ENCODE peak calls at places on chromosomes 2 and 18, in seven cellular contexts. M is colonic mucosa; B is Caco-2; W is left ventricle myocardium inferior; E is naive thymus-derived CD4-positive, alpha-beta T cell; R is fibroblast of lung; L is CD8-positive, alpha-beta T cell. F is an unnamed sample.
A peak's percentile ranks its signal among the peaks of the same experiment; 100 is the strongest.

GRCh38 chr2:100283724-100284501 is 38.4 kb downstream of the LONRF2 start:
- DNase-seq in B (no peak), M (no peak), E (no peak), R (peak; percentile 75), W (no peak), L (no peak), F (no peak)

GRCh38 chr2:195559431-195559914 is 97.6 kb upstream of the SLC39A10 start:
- DNase-seq in W (no peak), B (no peak), E (peak; percentile 91), L (peak; percentile 73), R (peak; percentile 98), M (peak; percentile 46), F (no peak)

GRCh38 chr18:7908686-7909299 is 341.7 kb downstream of the PTPRM start:
- DNase-seq in R (no peak), M (no peak), L (no peak), W (no peak), B (no peak), E (no peak), F (no peak)

GRCh38 chr2:187013058-187013457 is 164.1 kb upstream of the ZSWIM2 start:
- DNase-seq in M (no peak), R (no peak), W (no peak), E (no peak), L (no peak), B (no peak), F (no peak)

GRCh38 chr2:101121174-101121573 is 30.0 kb downstream of the TBC1D8 start:
- DNase-seq in R (no peak), M (peak; percentile 58), E (no peak), B (no peak), W (no peak), L (no peak), F (peak; percentile 88)

GRCh38 chr2:127072970-127073369 is 34.0 kb downstream of the BIN1 start:
- DNase-seq in E (no peak), M (no peak), R (no peak), L (no peak), W (no peak), B (no peak), F (no peak)

GRCh38 chr18:37270666-37271052 is 294.9 kb downstream of the CELF4 start:
- DNase-seq in W (no peak), B (no peak), E (no peak), R (no peak), L (no peak), M (no peak), F (no peak)

GRCh38 chr2:102437122-102437521 is 14.2 kb downstream of the IL18RAP start:
- DNase-seq in E (no peak), B (no peak), R (no peak), W (no peak), M (no peak), L (no peak), F (no peak)

GRCh38 chr2:172440795-172441194 is 13.4 kb downstream of the ITGA6 start:
- DNase-seq in B (no peak), M (no peak), E (peak; percentile 38), R (peak; percentile 7), W (no peak), L (no peak), F (no peak)

GRCh38 chr2:233795735-233796171 is 17.6 kb downstream of the MROH2A start:
- DNase-seq in R (no peak), L (no peak), M (peak; percentile 12), E (no peak), B (no peak), W (no peak), F (no peak)

GRCh38 chr2:237540823-237541222 is 25.6 kb upstream of the PRLH start:
- DNase-seq in B (no peak), L (no peak), R (peak; percentile 49), M (peak; percentile 86), W (peak; percentile 77), E (no peak), F (peak; percentile 28)

GRCh38 chr2:74498500-74499268 is 719 bp downstream of the LBX2 start:
- DNase-seq in L (peak; percentile 23), R (no peak), W (no peak), M (peak; percentile 63), B (no peak), E (no peak), F (no peak)

GRCh38 chr2:96547751-96548161 is 11.2 kb downstream of the ARID5A start:
- DNase-seq in M (no peak), E (no peak), B (no peak), L (no peak), R (peak; percentile 72), W (no peak), F (no peak)

GRCh38 chr2:6031165-6031867 is 339.1 kb downstream of the SOX11 start:
- DNase-seq in R (no peak), B (no peak), W (no peak), L (no peak), E (no peak), M (no peak), F (no peak)

GRCh38 chr18:6661692-6662415 is 67.7 kb upstream of the ARHGAP28 start:
- DNase-seq in W (no peak), M (no peak), E (no peak), L (no peak), B (peak; percentile 79), R (no peak), F (no peak)

GRCh38 chr18:9738266-9738969 is 30.3 kb downstream of the RAB31 start:
- DNase-seq in L (no peak), M (no peak), R (no peak), W (no peak), E (no peak), B (no peak), F (no peak)

GRCh38 chr18:47204908-47205522 is 28.9 kb upstream of the IER3IP1 start:
- DNase-seq in L (peak; percentile 34), B (no peak), M (peak; percentile 34), R (peak; percentile 11), E (peak; percentile 34), W (no peak), F (no peak)

GRCh38 chr2:151343073-151343472 is 14.3 kb upstream of the TNFAIP6 start:
- DNase-seq in L (no peak), E (no peak), B (no peak), W (no peak), R (no peak), M (no peak), F (no peak)

GRCh38 chr2:151344906-151345305 is 12.5 kb upstream of the TNFAIP6 start:
- DNase-seq in M (no peak), R (no peak), L (no peak), B (no peak), E (no peak), W (no peak), F (no peak)

GRCh38 chr2:151347294-151347693 is 10.1 kb upstream of the TNFAIP6 start:
- DNase-seq in R (no peak), M (no peak), W (no peak), E (no peak), L (no peak), B (no peak), F (no peak)

GRCh38 chr2:151350579-151351195 is 6.7 kb upstream of the TNFAIP6 start:
- DNase-seq in M (no peak), R (peak; percentile 65), W (no peak), E (no peak), B (no peak), L (no peak), F (no peak)

GRCh38 chr2:151347904-151348303 is 9.5 kb upstream of the TNFAIP6 start:
- DNase-seq in L (no peak), M (no peak), E (no peak), B (no peak), W (no peak), R (no peak), F (no peak)
- H3K4me3 ChIP-seq in L (no peak overlapping the region), M (no peak overlapping the region), E (no peak overlapping the region), B (no peak overlapping the region), W (no peak overlapping the region), R (no peak overlapping the region), F (no peak overlapping the region)

DNA sequence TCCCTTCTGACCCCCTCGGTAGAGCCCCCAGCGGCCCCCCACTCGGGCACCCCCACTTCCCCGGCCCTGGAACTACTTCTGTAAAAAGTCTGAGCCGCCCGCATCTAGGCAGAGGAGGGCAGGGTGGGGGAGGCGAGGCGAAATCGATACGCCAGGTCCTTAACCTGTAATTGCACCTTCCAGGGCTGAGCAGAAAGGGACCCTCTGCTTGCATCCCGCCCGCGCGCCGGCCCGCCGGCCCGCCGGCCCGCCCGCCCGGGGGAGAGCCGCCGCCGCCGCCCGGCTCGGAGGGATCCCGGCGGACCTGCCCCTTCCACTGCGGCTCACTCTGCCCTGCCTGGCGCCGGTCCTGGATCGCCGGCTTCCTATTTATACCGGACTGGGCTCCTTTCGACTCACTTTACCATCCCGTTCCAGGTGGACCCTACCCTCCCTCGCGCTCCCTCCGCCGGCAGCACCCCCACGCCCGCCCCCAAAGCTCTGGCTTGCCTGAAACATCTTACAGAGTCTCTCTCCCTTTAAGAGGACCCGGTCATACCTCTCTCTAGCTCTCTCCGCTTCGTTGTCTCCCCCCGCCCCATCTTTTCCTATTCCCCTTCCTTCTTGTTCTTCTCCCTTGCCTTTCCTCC is 838 bp downstream of the KLHL14 start:
- DNase-seq in R (no peak), L (no peak), E (no peak), B (no peak), M (no peak), W (no peak), F (no peak)
- H3K4me3 ChIP-seq in R (no peak overlapping the region), L (no peak overlapping the region), E (no peak overlapping the region), B (no peak overlapping the region), M (peak overlapping the region; percentile 24), W (peak overlapping the region; percentile 64), F (peak overlapping the region; percentile 47)

GRCh38 chr2:180601016-180601415 is 379.4 kb upstream of the UBE2E3 start:
- DNase-seq in W (no peak), E (no peak), M (no peak), L (no peak), R (no peak), B (no peak), F (no peak)

GRCh38 chr2:180604077-180604476 is 376.3 kb upstream of the UBE2E3 start:
- DNase-seq in W (no peak), B (no peak), M (peak; percentile 18), E (no peak), L (no peak), R (peak; percentile 6), F (no peak)

GRCh38 chr2:180596453-180596852 is 384.0 kb upstream of the UBE2E3 start:
- DNase-seq in E (no peak), M (no peak), L (no peak), R (no peak), B (no peak), W (no peak), F (no peak)

DNA sequence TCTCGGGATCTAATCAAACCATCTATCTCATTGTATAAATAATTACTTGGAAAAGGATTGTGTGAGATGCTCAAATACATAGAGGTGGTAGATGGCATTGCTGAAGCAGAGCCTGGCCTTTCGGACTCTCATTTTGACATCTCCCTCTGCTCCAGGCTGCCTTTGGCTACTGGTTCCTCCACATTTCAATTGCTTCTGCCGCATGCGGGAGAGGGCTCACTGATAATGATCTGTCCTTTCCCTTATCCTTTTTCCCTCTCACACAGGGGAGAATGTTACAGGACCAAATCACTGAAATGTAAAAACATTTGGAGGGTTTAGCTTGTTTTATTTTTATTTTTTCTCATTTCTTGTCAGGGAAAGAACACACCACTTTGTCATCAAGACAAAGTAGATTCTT is 380.6 kb upstream of the UBE2E3 start:
- DNase-seq in R (no peak), E (no peak), L (no peak), W (no peak), B (no peak), M (no peak), F (no peak)
- H3K4me3 ChIP-seq in R (no peak overlapping the region), E (no peak overlapping the region), L (no peak overlapping the region), W (no peak overlapping the region), B (no peak overlapping the region), M (no peak overlapping the region), F (no peak overlapping the region)

DNA sequence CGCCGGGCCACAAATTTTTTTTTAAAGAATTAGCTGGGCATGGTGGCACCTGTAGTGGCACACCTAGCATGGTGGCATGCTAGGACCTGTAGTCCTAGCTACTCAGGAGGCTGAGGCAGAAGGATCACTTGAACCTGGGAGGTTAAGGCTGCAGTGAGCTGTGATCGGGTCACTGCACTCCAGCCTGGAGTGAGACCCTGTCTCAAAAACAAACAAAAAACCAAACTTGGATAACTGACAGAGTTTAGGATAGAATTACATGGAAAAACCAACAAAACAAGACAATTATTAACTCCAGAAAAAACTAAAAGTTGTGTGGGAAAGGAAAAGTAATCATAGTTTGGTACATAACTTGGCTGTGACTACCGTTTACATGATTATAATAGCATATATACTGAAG is 1.6 kb upstream of the CFLAR start:
- DNase-seq in R (no peak), L (no peak), B (no peak), E (no peak), W (no peak), M (no peak), F (no peak)
- H3K4me3 ChIP-seq in R (no peak overlapping the region), L (no peak overlapping the region), B (no peak overlapping the region), E (no peak overlapping the region), W (peak overlapping the region; percentile 88), M (no peak overlapping the region), F (peak overlapping the region; percentile 92)